ENCODE peak calls at places on chromosomes 12 and 14, in ten cellular contexts. One of them, this sample, is unnamed.

GRCh38 chr12:24760162-24760561 is 188.7 kb downstream of the BCAT1 start:
- DNase-seq in neuronal stem cell: no peak
- DNase-seq in AG09319: no peak
- DNase-seq in fibroblast of the aortic adventitia: no peak
- DNase-seq in K562: no peak
- DNase-seq in stimulated activated naive CD4-positive, alpha-beta T cell: no peak
- DNase-seq in substantia nigra: no peak
- DNase-seq in HL-60: no peak
- DNase-seq in iris pigment epithelial cell: no peak
- DNase-seq in uterus: no peak
- DNase-seq in this sample: peak; percentile 95

GRCh38 chr14:59358105-59358504 is 107.1 kb downstream of the GPR135 start:
- DNase-seq in neuronal stem cell: no peak
- DNase-seq in AG09319: peak; percentile 83
- DNase-seq in fibroblast of the aortic adventitia: peak; percentile 95
- DNase-seq in K562: peak; percentile 17
- DNase-seq in stimulated activated naive CD4-positive, alpha-beta T cell: no peak
- DNase-seq in substantia nigra: no peak
- DNase-seq in HL-60: peak; percentile 49
- DNase-seq in iris pigment epithelial cell: peak; percentile 83
- DNase-seq in uterus: no peak
- DNase-seq in this sample: peak; percentile 36

GRCh38 chr12:94262228-94263010 is 114.0 kb downstream of the PLXNC1 start:
- DNase-seq in neuronal stem cell: no peak
- DNase-seq in AG09319: peak; percentile 91
- DNase-seq in fibroblast of the aortic adventitia: peak; percentile 99
- DNase-seq in K562: peak; percentile 63
- DNase-seq in stimulated activated naive CD4-positive, alpha-beta T cell: peak; percentile 69
- DNase-seq in substantia nigra: peak; percentile 18
- DNase-seq in HL-60: no peak
- DNase-seq in iris pigment epithelial cell: peak; percentile 99
- DNase-seq in uterus: peak; percentile 91
- DNase-seq in this sample: no peak

GRCh38 chr12:53499261-53500118 is at the start of gene MAP3K12:
- DNase-seq in neuronal stem cell: peak; percentile 54
- DNase-seq in AG09319: peak; percentile 34
- DNase-seq in fibroblast of the aortic adventitia: peak; percentile 54
- DNase-seq in K562: peak; percentile 76
- DNase-seq in stimulated activated naive CD4-positive, alpha-beta T cell: peak; percentile 44
- DNase-seq in substantia nigra: peak; percentile 79
- DNase-seq in HL-60: no peak
- DNase-seq in iris pigment epithelial cell: peak; percentile 67
- DNase-seq in uterus: peak; percentile 76
- DNase-seq in this sample: no peak

GRCh38 chr12:131862994-131863710 is 31.3 kb upstream of the ULK1 start:
- DNase-seq in neuronal stem cell: peak; percentile 30
- DNase-seq in AG09319: no peak
- DNase-seq in fibroblast of the aortic adventitia: no peak
- DNase-seq in K562: peak; percentile 59
- DNase-seq in stimulated activated naive CD4-positive, alpha-beta T cell: no peak
- DNase-seq in substantia nigra: no peak
- DNase-seq in HL-60: peak; percentile 62
- DNase-seq in iris pigment epithelial cell: peak; percentile 21
- DNase-seq in uterus: no peak
- DNase-seq in this sample: no peak

GRCh38 chr12:90940872-90941499 is 14.0 kb downstream of the CCER1 start:
- DNase-seq in neuronal stem cell: peak; percentile 24
- DNase-seq in AG09319: no peak
- DNase-seq in fibroblast of the aortic adventitia: peak; percentile 84
- DNase-seq in K562: peak; percentile 40
- DNase-seq in stimulated activated naive CD4-positive, alpha-beta T cell: no peak
- DNase-seq in substantia nigra: no peak
- DNase-seq in HL-60: no peak
- DNase-seq in iris pigment epithelial cell: peak; percentile 78
- DNase-seq in uterus: no peak
- DNase-seq in this sample: peak; percentile 28

GRCh38 chr14:50225974-50226297 is 5.4 kb downstream of the SOS2 start:
- DNase-seq in neuronal stem cell: no peak
- DNase-seq in AG09319: no peak
- DNase-seq in fibroblast of the aortic adventitia: no peak
- DNase-seq in K562: no peak
- DNase-seq in stimulated activated naive CD4-positive, alpha-beta T cell: no peak
- DNase-seq in substantia nigra: no peak
- DNase-seq in HL-60: peak; percentile 15
- DNase-seq in iris pigment epithelial cell: no peak
- DNase-seq in uterus: no peak
- DNase-seq in this sample: no peak

GRCh38 chr14:65866906-65867305 is 454.4 kb downstream of the FUT8 start:
- DNase-seq in neuronal stem cell: no peak
- DNase-seq in AG09319: peak; percentile 59
- DNase-seq in fibroblast of the aortic adventitia: peak; percentile 19
- DNase-seq in K562: no peak
- DNase-seq in stimulated activated naive CD4-positive, alpha-beta T cell: no peak
- DNase-seq in substantia nigra: no peak
- DNase-seq in HL-60: no peak
- DNase-seq in iris pigment epithelial cell: no peak
- DNase-seq in uterus: no peak
- DNase-seq in this sample: no peak

GRCh38 chr14:21097616-21098133 is 780 bp downstream of the ZNF219 start:
- DNase-seq in neuronal stem cell: no peak
- DNase-seq in AG09319: no peak
- DNase-seq in fibroblast of the aortic adventitia: no peak
- DNase-seq in K562: peak; percentile 21
- DNase-seq in stimulated activated naive CD4-positive, alpha-beta T cell: no peak
- DNase-seq in substantia nigra: no peak
- DNase-seq in HL-60: no peak
- DNase-seq in iris pigment epithelial cell: no peak
- DNase-seq in uterus: peak; percentile 41
- DNase-seq in this sample: no peak

GRCh38 chr14:103522028-103522581 is 525 bp downstream of the CKB start:
- DNase-seq in neuronal stem cell: no peak
- DNase-seq in AG09319: no peak
- DNase-seq in fibroblast of the aortic adventitia: no peak
- DNase-seq in K562: peak; percentile 48
- DNase-seq in stimulated activated naive CD4-positive, alpha-beta T cell: no peak
- DNase-seq in substantia nigra: no peak
- DNase-seq in HL-60: no peak
- DNase-seq in iris pigment epithelial cell: no peak
- DNase-seq in uterus: peak; percentile 56
- DNase-seq in this sample: no peak

GRCh38 chr14:26597136-26598080 is at the start of gene NOVA1:
- DNase-seq in neuronal stem cell: peak; percentile 50
- DNase-seq in AG09319: no peak
- DNase-seq in fibroblast of the aortic adventitia: peak; percentile 13
- DNase-seq in K562: no peak
- DNase-seq in stimulated activated naive CD4-positive, alpha-beta T cell: no peak
- DNase-seq in substantia nigra: peak; percentile 75
- DNase-seq in HL-60: no peak
- DNase-seq in iris pigment epithelial cell: peak; percentile 2
- DNase-seq in uterus: peak; percentile 37
- DNase-seq in this sample: no peak

GRCh38 chr14:24741871-24742270 is 107.9 kb upstream of the GZMB start:
- DNase-seq in neuronal stem cell: no peak
- DNase-seq in AG09319: no peak
- DNase-seq in fibroblast of the aortic adventitia: peak; percentile 12
- DNase-seq in K562: no peak
- DNase-seq in stimulated activated naive CD4-positive, alpha-beta T cell: no peak
- DNase-seq in substantia nigra: no peak
- DNase-seq in HL-60: no peak
- DNase-seq in iris pigment epithelial cell: peak; percentile 22
- DNase-seq in uterus: no peak
- DNase-seq in this sample: no peak

GRCh38 chr12:46268349-46268616 is 560 bp downstream of the SLC38A1 start:
- DNase-seq in neuronal stem cell: no peak
- DNase-seq in AG09319: no peak
- DNase-seq in fibroblast of the aortic adventitia: peak; percentile 38
- DNase-seq in K562: no peak
- DNase-seq in stimulated activated naive CD4-positive, alpha-beta T cell: peak; percentile 45
- DNase-seq in substantia nigra: no peak
- DNase-seq in HL-60: no peak
- DNase-seq in iris pigment epithelial cell: peak; percentile 30
- DNase-seq in uterus: no peak
- DNase-seq in this sample: no peak

GRCh38 chr12:116381744-116382455 is 104.4 kb upstream of the MED13L start:
- DNase-seq in neuronal stem cell: peak; percentile 82
- DNase-seq in AG09319: peak; percentile 91
- DNase-seq in fibroblast of the aortic adventitia: peak; percentile 95
- DNase-seq in K562: no peak
- DNase-seq in stimulated activated naive CD4-positive, alpha-beta T cell: no peak
- DNase-seq in substantia nigra: no peak
- DNase-seq in HL-60: no peak
- DNase-seq in iris pigment epithelial cell: peak; percentile 97
- DNase-seq in uterus: no peak
- DNase-seq in this sample: no peak

GRCh38 chr12:110582286-110583136 is 607 bp downstream of the PPTC7 start:
- DNase-seq in neuronal stem cell: peak; percentile 45
- DNase-seq in AG09319: no peak
- DNase-seq in fibroblast of the aortic adventitia: no peak
- DNase-seq in K562: peak; percentile 59
- DNase-seq in stimulated activated naive CD4-positive, alpha-beta T cell: peak; percentile 68
- DNase-seq in substantia nigra: peak; percentile 66
- DNase-seq in HL-60: peak; percentile 50
- DNase-seq in iris pigment epithelial cell: peak; percentile 72
- DNase-seq in uterus: peak; percentile 66
- DNase-seq in this sample: no peak

GRCh38 chr14:96245710-96246534 is 10.1 kb upstream of the BDKRB1 start:
- DNase-seq in neuronal stem cell: no peak
- DNase-seq in AG09319: peak; percentile 45
- DNase-seq in fibroblast of the aortic adventitia: peak; percentile 82
- DNase-seq in K562: no peak
- DNase-seq in stimulated activated naive CD4-positive, alpha-beta T cell: no peak
- DNase-seq in substantia nigra: no peak
- DNase-seq in HL-60: no peak
- DNase-seq in iris pigment epithelial cell: no peak
- DNase-seq in uterus: no peak
- DNase-seq in this sample: no peak

GRCh38 chr14:65792208-65792905 is 379.8 kb downstream of the FUT8 start:
- DNase-seq in neuronal stem cell: no peak
- DNase-seq in AG09319: no peak
- DNase-seq in fibroblast of the aortic adventitia: peak; percentile 47
- DNase-seq in K562: no peak
- DNase-seq in stimulated activated naive CD4-positive, alpha-beta T cell: no peak
- DNase-seq in substantia nigra: no peak
- DNase-seq in HL-60: no peak
- DNase-seq in iris pigment epithelial cell: peak; percentile 16
- DNase-seq in uterus: no peak
- DNase-seq in this sample: no peak

GRCh38 chr14:65478596-65478995 is 66.1 kb downstream of the FUT8 start:
- DNase-seq in neuronal stem cell: no peak
- DNase-seq in AG09319: no peak
- DNase-seq in fibroblast of the aortic adventitia: peak; percentile 59
- DNase-seq in K562: peak; percentile 34
- DNase-seq in stimulated activated naive CD4-positive, alpha-beta T cell: no peak
- DNase-seq in substantia nigra: no peak
- DNase-seq in HL-60: no peak
- DNase-seq in iris pigment epithelial cell: peak; percentile 77
- DNase-seq in uterus: no peak
- DNase-seq in this sample: no peak